ENCODE peak calls at places on chromosomes 13 and 19, in ten cellular contexts. T is EH; R is putamen; H is astrocyte; B is Kasumi-1; U is Daoy; Y is spleen; W is effector CD4-positive, alpha-beta T cell; Q is NCI-H345; O is COR-L47. N is an unnamed sample.

GRCh38 chr19:15371786-15372380 is 7.7 kb downstream of the AKAP8 start:
- DNase-seq in Q (no peak), T (no peak), U (no peak), R (no peak), Y (peak; percentile 62), O (no peak), H (no peak), W (no peak), B (no peak), N (no peak)

GRCh38 chr13:41017153-41017552 is 2.0 kb downstream of the ELF1 start:
- DNase-seq in B (peak; percentile 74), Y (no peak), U (peak; percentile 4), T (no peak), R (no peak), Q (no peak), O (no peak), H (no peak), W (no peak), N (peak; percentile 73)

GRCh38 chr13:37446503-37446902 is 152.1 kb downstream of the POSTN start:
- DNase-seq in H (peak; percentile 98), Y (no peak), Q (no peak), R (no peak), U (no peak), B (no peak), T (peak; percentile 97), O (no peak), W (no peak), N (no peak)

GRCh38 chr19:10871711-10872550 is 578 bp downstream of the CARM1 start:
- DNase-seq in H (no peak), B (peak; percentile 26), Q (peak; percentile 26), R (no peak), O (no peak), U (peak; percentile 57), Y (peak; percentile 94), W (peak; percentile 34), T (no peak), N (peak; percentile 60)

GRCh38 chr13:109840201-109840892 is 54.0 kb upstream of the IRS2 start:
- DNase-seq in R (no peak), O (no peak), T (peak; percentile 86), Q (no peak), U (peak; percentile 71), H (peak; percentile 75), W (no peak), Y (no peak), B (peak; percentile 46), N (no peak)

GRCh38 chr19:29833614-29834261 is 21.9 kb downstream of the CCNE1 start:
- DNase-seq in R (no peak), Y (no peak), H (no peak), B (no peak), W (no peak), T (no peak), U (no peak), O (no peak), Q (no peak), N (no peak)

GRCh38 chr13:51488212-51488611 is 35.4 kb upstream of the INTS6 start:
- DNase-seq in B (no peak), W (no peak), O (no peak), U (no peak), H (no peak), Y (no peak), Q (no peak), T (no peak), R (no peak), N (no peak)

GRCh38 chr19:49552749-49553148 is 24.9 kb downstream of the RCN3 start:
- DNase-seq in B (no peak), Q (no peak), T (no peak), O (no peak), Y (no peak), U (no peak), H (no peak), W (no peak), R (no peak), N (no peak)

GRCh38 chr13:28199089-28199488 is 60.7 kb downstream of the PAN3 start:
- DNase-seq in T (no peak), H (no peak), Y (no peak), U (no peak), B (no peak), W (no peak), R (no peak), O (no peak), Q (no peak), N (no peak)

GRCh38 chr19:3061214-3062161 is 807 bp downstream of the TLE5 start:
- DNase-seq in O (peak; percentile 64), W (peak; percentile 62), R (peak; percentile 55), U (peak; percentile 38), T (peak; percentile 57), H (no peak), B (peak; percentile 34), Y (peak; percentile 95), Q (peak; percentile 27), N (peak; percentile 85)

GRCh38 chr13:49667773-49668172 is 23.5 kb downstream of the EBPL start:
- DNase-seq in W (no peak), U (peak; percentile 13), B (no peak), O (no peak), Q (no peak), T (peak; percentile 63), H (no peak), R (no peak), Y (no peak), N (no peak)

GRCh38 chr19:4910594-4911273 is 1.4 kb downstream of the UHRF1 start:
- DNase-seq in B (peak; percentile 85), R (no peak), T (peak; percentile 85), O (peak; percentile 30), Y (no peak), H (peak; percentile 76), U (peak; percentile 86), Q (no peak), W (no peak), N (peak; percentile 65)

GRCh38 chr13:109576331-109576813 is 210.0 kb downstream of the IRS2 start:
- DNase-seq in Q (peak; percentile 57), U (no peak), W (no peak), H (no peak), T (no peak), R (no peak), O (no peak), Y (no peak), B (no peak), N (no peak)

GRCh38 chr13:45242070-45242469 is 41.2 kb upstream of the KCTD4 start:
- DNase-seq in T (peak; percentile 51), H (no peak), B (peak; percentile 24), Q (no peak), O (no peak), Y (no peak), R (no peak), W (no peak), U (peak; percentile 16), N (no peak)

GRCh38 chr13:41547253-41548000 is 90.1 kb downstream of the RGCC start:
- DNase-seq in H (no peak), T (no peak), B (no peak), Y (peak; percentile 72), W (no peak), U (no peak), O (no peak), R (peak; percentile 97), Q (no peak), N (no peak)

GRCh38 chr19:39362682-39363657 is 20.7 kb downstream of the SAMD4B start:
- DNase-seq in U (peak; percentile 21), H (peak; percentile 69), Y (no peak), B (no peak), Q (no peak), T (peak; percentile 86), W (no peak), O (no peak), R (no peak), N (no peak)

GRCh38 chr19:5627395-5627904 is 4.6 kb downstream of the SAFB start:
- DNase-seq in Q (no peak), T (peak; percentile 74), R (peak; percentile 27), Y (peak; percentile 86), O (no peak), W (no peak), B (peak; percentile 99), U (no peak), H (peak; percentile 26), N (peak; percentile 69)

GRCh38 chr13:52615817-52616216 is 26.4 kb upstream of the HNRNPA1L2 start:
- DNase-seq in T (no peak), O (no peak), W (no peak), U (no peak), Y (no peak), R (no peak), H (no peak), B (peak; percentile 29), Q (no peak), N (peak; percentile 31)

GRCh38 chr19:47186337-47187022 is 44.5 kb downstream of the BBC3 start:
- DNase-seq in R (no peak), Q (no peak), T (no peak), H (no peak), U (no peak), Y (peak; percentile 80), B (no peak), O (no peak), W (peak; percentile 68), N (peak; percentile 92)

GRCh38 chr13:110455941-110456340 is 105.6 kb downstream of the RAB20 start:
- DNase-seq in Y (peak; percentile 94), U (peak; percentile 75), H (peak; percentile 60), T (peak; percentile 46), R (peak; percentile 76), O (peak; percentile 94), W (peak; percentile 36), Q (peak; percentile 82), B (peak; percentile 84), N (peak; percentile 84)

GRCh38 chr13:106649495-106649894 is 81.6 kb upstream of the ARGLU1 start:
- DNase-seq in Y (no peak), Q (no peak), B (no peak), W (no peak), H (peak; percentile 51), R (no peak), T (no peak), O (no peak), U (peak; percentile 72), N (no peak)

GRCh38 chr13:73945871-73946270 is 188.3 kb downstream of the KLF12 start:
- DNase-seq in B (no peak), O (no peak), Q (no peak), R (no peak), T (no peak), U (peak; percentile 2), H (peak; percentile 34), Y (no peak), W (no peak), N (no peak)

GRCh38 chr13:30429721-30430694 is 7.7 kb downstream of the UBE2L5 start:
- DNase-seq in Y (no peak), R (no peak), T (peak; percentile 93), B (peak; percentile 8), O (no peak), H (peak; percentile 94), Q (no peak), U (peak; percentile 84), W (no peak), N (peak; percentile 72)

GRCh38 chr13:23921451-23921888 is 24.2 kb upstream of the C1QTNF9B start:
- DNase-seq in O (peak; percentile 30), U (peak; percentile 17), Q (peak; percentile 35), B (peak; percentile 28), H (peak; percentile 61), R (peak; percentile 70), Y (no peak), W (no peak), T (peak; percentile 62), N (peak; percentile 50)

GRCh38 chr19:37867831-37868230 is 38.6 kb downstream of the WDR87 start:
- DNase-seq in T (peak; percentile 32), W (no peak), B (no peak), Q (no peak), Y (no peak), H (peak; percentile 70), O (no peak), U (no peak), R (no peak), N (no peak)

GRCh38 chr13:104898484-104898883 is 1637.0 kb downstream of the EFNB2 start:
- DNase-seq in T (no peak), B (no peak), H (no peak), W (no peak), Y (no peak), R (no peak), Q (no peak), O (no peak), U (no peak), N (no peak)

GRCh38 chr13:54574791-54575190 is 1546.2 kb downstream of the OLFM4 start:
- DNase-seq in B (no peak), Y (no peak), T (no peak), Q (no peak), U (no peak), H (no peak), R (no peak), O (no peak), W (no peak), N (no peak)

GRCh38 chr19:6610934-6611370 is 20.0 kb upstream of the CD70 start:
- DNase-seq in Q (no peak), B (no peak), W (no peak), T (peak; percentile 88), H (peak; percentile 99), R (no peak), O (no peak), Y (no peak), U (peak; percentile 89), N (no peak)